ENCODE peak calls at places on chromosome 22, in seven cellular contexts. P, Z, U, B, Y, S and A are unnamed samples.

GRCh38 chr22:50715776-50716175 is 22.2 kb upstream of the ACR start:
- DNase-seq in P (no peak), Z (no peak), U (no peak), B (no peak), Y (no peak), S (no peak), A (no peak)

GRCh38 chr22:18970180-18970947 is 34.3 kb upstream of the PRODH start:
- DNase-seq in P (no peak), Z (no peak), U (no peak), B (peak), Y (no peak), S (no peak), A (no peak)

GRCh38 chr22:50399751-50400331 is 56.7 kb downstream of the PPP6R2 start:
- DNase-seq in P (peak), Z (no peak), U (no peak), B (peak), Y (no peak), S (peak), A (no peak)

GRCh38 chr22:29195964-29196666 is 9.6 kb upstream of the EMID1 start:
- DNase-seq in P (no peak), Z (no peak), U (no peak), B (no peak), Y (no peak), S (no peak), A (no peak)

GRCh38 chr22:45270095-45271020 is 14.4 kb upstream of the UPK3A start:
- DNase-seq in P (no peak), Z (no peak), U (no peak), B (no peak), Y (no peak), S (no peak), A (no peak)

GRCh38 chr22:37425800-37426531 is 1.3 kb downstream of the ELFN2 start:
- DNase-seq in P (no peak), Z (no peak), U (no peak), B (peak), Y (no peak), S (peak), A (no peak)

GRCh38 chr22:29147241-29147919 is 58.3 kb upstream of the EMID1 start:
- DNase-seq in P (no peak), Z (no peak), U (no peak), B (no peak), Y (no peak), S (no peak), A (no peak)

GRCh38 chr22:20423636-20424511 is 13.8 kb downstream of the SCARF2 start:
- DNase-seq in P (no peak), Z (no peak), U (no peak), B (no peak), Y (no peak), S (no peak), A (no peak)

GRCh38 chr22:17098379-17098819 is 13.6 kb downstream of the IL17RA start:
- DNase-seq in P (no peak), Z (no peak), U (no peak), B (no peak), Y (no peak), S (no peak), A (no peak)

GRCh38 chr22:38531251-38531956 is 25.3 kb upstream of the DDX17 start:
- DNase-seq in P (no peak), Z (no peak), U (no peak), B (no peak), Y (no peak), S (no peak), A (no peak)

GRCh38 chr22:50532353-50532700 is 2.5 kb upstream of the TYMP start:
- DNase-seq in P (no peak), Z (no peak), U (no peak), B (no peak), Y (no peak), S (no peak), A (no peak)

GRCh38 chr22:29820941-29821789 is 16.9 kb downstream of the ASCC2 start:
- DNase-seq in P (peak), Z (peak), U (peak), B (no peak), Y (peak), S (peak), A (peak)

DNA sequence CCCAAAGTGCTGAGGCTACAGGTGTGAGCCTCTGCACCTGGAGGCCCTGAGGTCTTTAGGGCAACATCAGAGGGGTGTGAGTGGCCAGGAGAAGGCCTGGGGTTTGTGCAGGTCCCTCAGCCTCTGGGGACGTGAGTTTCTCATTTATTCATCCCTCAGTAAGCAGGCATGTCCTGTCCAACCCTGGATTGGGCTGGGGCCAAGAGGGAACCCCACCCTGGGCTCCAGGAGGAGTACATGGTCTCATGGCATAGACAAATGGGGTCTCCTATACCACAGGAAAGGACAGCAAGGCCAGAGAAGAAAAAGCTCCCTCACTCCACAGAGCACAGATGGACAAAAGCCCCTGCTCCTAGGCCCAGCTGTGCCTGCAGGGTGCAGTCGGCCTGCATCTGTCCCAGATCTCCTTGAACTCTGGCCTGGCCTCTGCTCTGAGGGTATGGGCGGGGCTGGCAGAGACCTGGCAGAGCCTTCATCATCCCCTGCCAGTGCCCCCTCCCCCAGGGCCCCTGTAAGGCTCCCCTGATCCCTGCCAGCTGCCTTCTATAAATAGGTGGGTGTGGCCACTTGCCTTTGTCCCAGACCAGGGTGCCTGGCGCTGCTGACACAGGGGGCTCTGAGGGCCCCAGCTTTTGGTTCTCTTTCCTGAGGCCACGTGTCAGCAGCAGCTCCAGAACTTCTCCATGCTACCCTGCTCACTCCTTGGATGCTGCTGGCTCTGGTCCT is 34.6 kb downstream of the A4GALT start:
- DNase-seq in P (no peak), Z (no peak), U (no peak), B (no peak), Y (peak), S (no peak), A (no peak)
- TF ChIP-seq CTCF in P (no peak), Z (no peak), U (no peak), B (no peak), Y (peak), S (no peak), A (no peak)

GRCh38 chr22:35558719-35559118 is 18.1 kb downstream of the RASD2 start:
- DNase-seq in P (no peak), Z (no peak), U (no peak), B (no peak), Y (no peak), S (no peak), A (no peak)

GRCh38 chr22:35555351-35555915 is 14.8 kb downstream of the RASD2 start:
- DNase-seq in P (no peak), Z (no peak), U (no peak), B (no peak), Y (no peak), S (peak), A (no peak)

GRCh38 chr22:35555941-35556547 is 15.4 kb downstream of the RASD2 start:
- DNase-seq in P (no peak), Z (no peak), U (no peak), B (no peak), Y (no peak), S (no peak), A (no peak)

GRCh38 chr22:35558031-35558430 is 17.4 kb downstream of the RASD2 start:
- DNase-seq in P (no peak), Z (no peak), U (no peak), B (no peak), Y (no peak), S (no peak), A (no peak)

DNA sequence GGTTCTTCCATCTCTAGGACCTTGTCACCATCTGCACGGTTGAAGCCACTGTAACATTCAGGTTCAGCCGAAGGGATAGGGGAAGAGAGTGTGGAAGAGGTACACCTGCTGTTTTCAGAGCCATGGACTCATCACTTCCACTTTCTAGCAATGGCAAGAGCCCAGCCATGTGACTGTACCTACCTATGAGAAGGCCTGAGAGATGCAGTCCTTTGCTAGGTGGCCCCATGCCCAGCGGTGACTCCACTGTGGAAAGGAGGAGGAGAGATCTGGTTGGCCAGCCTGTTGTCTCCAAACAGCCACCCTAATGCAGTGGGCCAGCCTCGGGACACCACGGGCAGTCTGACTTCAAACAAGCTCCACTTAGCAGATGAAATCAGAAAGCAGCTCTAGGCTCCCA is 16.0 kb downstream of the RASD2 start:
- DNase-seq in P (no peak), Z (no peak), U (no peak), B (no peak), Y (no peak), S (no peak), A (no peak)
- TF ChIP-seq CTCF in P (no peak), Z (no peak), U (no peak), B (no peak), Y (no peak), S (no peak), A (no peak)

GRCh38 chr22:40156001-40156516 is 21.7 kb upstream of the TNRC6B start:
- DNase-seq in P (peak), Z (no peak), U (peak), B (peak), Y (no peak), S (no peak), A (no peak)
- TF ChIP-seq CTCF in P (peak), Z (no peak), U (peak), B (no peak), Y (peak), S (no peak), A (no peak)

GRCh38 chr22:35043251-35043931 is 22.6 kb upstream of the ISX start:
- DNase-seq in P (no peak), Z (no peak), U (no peak), B (peak), Y (no peak), S (no peak), A (no peak)
- TF ChIP-seq CTCF in P (peak), Z (no peak), U (peak), B (no peak), Y (no peak), S (peak), A (no peak)

GRCh38 chr22:31818481-31819392 is 64.9 kb downstream of the DEPDC5 start:
- DNase-seq in P (peak), Z (no peak), U (no peak), B (peak), Y (no peak), S (peak), A (no peak)
- TF ChIP-seq CTCF in P (no peak), Z (no peak), U (no peak), B (no peak), Y (no peak), S (no peak), A (no peak)